ENCODE peak calls at places on chromosomes 2 and 18, in four cellular contexts. P, V, N and H are unnamed samples. For H3K27me3, the result is how much of the 10 kb centered on the place peaks cover.

GRCh38 chr2:213232649-213233437 is 51.4 kb upstream of the SPAG16 start:
- DNase-seq in P (peak), V (peak), N (no peak), H (no peak)

GRCh38 chr2:72143441-72144356 is 4.0 kb downstream of the CYP26B1 start:
- DNase-seq in P (no peak), V (no peak), N (no peak), H (peak)

GRCh38 chr18:62767321-62767720 is 52.0 kb downstream of the PHLPP1 start:
- DNase-seq in P (no peak), V (no peak), N (no peak), H (no peak)

GRCh38 chr2:75632813-75633212 is 13.8 kb upstream of the MRPL19 start:
- DNase-seq in P (no peak), V (no peak), N (no peak), H (no peak)

GRCh38 chr2:1047485-1047884 is 96.8 kb downstream of the SNTG2 start:
- DNase-seq in P (no peak), V (no peak), N (no peak), H (no peak)

GRCh38 chr2:120814352-120814751 is 78.7 kb downstream of the GLI2 start:
- DNase-seq in P (no peak), V (no peak), N (no peak), H (no peak)

GRCh38 chr2:239164281-239164871 is 236.4 kb downstream of the HDAC4 start:
- DNase-seq in P (no peak), V (no peak), N (no peak), H (no peak)

GRCh38 chr2:86416126-86416525 is 25.0 kb upstream of the KDM3A start:
- DNase-seq in P (no peak), V (no peak), N (no peak), H (no peak)

GRCh38 chr2:56455642-56456041 is 271.9 kb downstream of the CCDC85A start:
- DNase-seq in P (no peak), V (no peak), N (no peak), H (no peak)

GRCh38 chr2:223486741-223487140 is 115.4 kb downstream of the SCG2 start:
- DNase-seq in P (no peak), V (no peak), N (no peak), H (no peak)

GRCh38 chr2:175630319-175631246 is 371.5 kb downstream of the LNPK start:
- DNase-seq in P (no peak), V (no peak), N (no peak), H (no peak)

GRCh38 chr2:134178109-134178877 is 75.6 kb upstream of the MGAT5 start:
- DNase-seq in P (peak), V (no peak), N (no peak), H (peak)

GRCh38 chr2:202032841-202033316 is 776 bp upstream of the FZD7 start:
- DNase-seq in P (peak), V (peak), N (peak), H (peak)

GRCh38 chr2:77521482-77521881 is 694 bp downstream of the LRRTM4 start:
- DNase-seq in P (no peak), V (no peak), N (no peak), H (no peak)

GRCh38 chr2:112623913-112624777 is 21.6 kb upstream of the SLC20A1 start:
- DNase-seq in P (peak), V (peak), N (peak), H (no peak)

GRCh38 chr2:8086796-8087479 is 594.9 kb upstream of the ID2 start:
- DNase-seq in P (no peak), V (no peak), N (no peak), H (no peak)

GRCh38 chr18:22471546-22472131 is 53.9 kb upstream of the CTAGE1 start:
- DNase-seq in P (no peak), V (no peak), N (no peak), H (no peak)

GRCh38 chr18:22469061-22469689 is 51.5 kb upstream of the CTAGE1 start:
- DNase-seq in P (no peak), V (no peak), N (no peak), H (no peak)

GRCh38 chr18:22470141-22470510 is 52.4 kb upstream of the CTAGE1 start:
- DNase-seq in P (no peak), V (no peak), N (no peak), H (no peak)

GRCh38 chr18:22468554-22468891 is 50.8 kb upstream of the CTAGE1 start:
- DNase-seq in P (no peak), V (no peak), N (no peak), H (no peak)

GRCh38 chr18:22470511-22471181 is 52.9 kb upstream of the CTAGE1 start:
- DNase-seq in P (no peak), V (no peak), N (no peak), H (no peak)
- H3K27ac ChIP-seq in P (no peak), V (no peak), N (no peak), H (no peak)

GRCh38 chr2:219131744-219132143 is 28.9 kb downstream of the NHEJ1 start:
- DNase-seq in P (no peak), V (no peak), N (no peak), H (no peak)
- H3K27me3 ChIP-seq in P (under half), V (under half), N (under half), H (under half)

GRCh38 chr2:43105586-43106562 is 120.5 kb downstream of the ZFP36L2 start:
- DNase-seq in P (no peak), V (no peak), N (peak), H (peak)

GRCh38 chr2:43106767-43107527 is 119.5 kb downstream of the ZFP36L2 start:
- DNase-seq in P (no peak), V (no peak), N (no peak), H (no peak)

GRCh38 chr2:43103093-43103404 is 123.4 kb downstream of the ZFP36L2 start:
- DNase-seq in P (no peak), V (no peak), N (no peak), H (no peak)

GRCh38 chr2:43104106-43104505 is 122.3 kb downstream of the ZFP36L2 start:
- DNase-seq in P (no peak), V (no peak), N (no peak), H (no peak)

DNA sequence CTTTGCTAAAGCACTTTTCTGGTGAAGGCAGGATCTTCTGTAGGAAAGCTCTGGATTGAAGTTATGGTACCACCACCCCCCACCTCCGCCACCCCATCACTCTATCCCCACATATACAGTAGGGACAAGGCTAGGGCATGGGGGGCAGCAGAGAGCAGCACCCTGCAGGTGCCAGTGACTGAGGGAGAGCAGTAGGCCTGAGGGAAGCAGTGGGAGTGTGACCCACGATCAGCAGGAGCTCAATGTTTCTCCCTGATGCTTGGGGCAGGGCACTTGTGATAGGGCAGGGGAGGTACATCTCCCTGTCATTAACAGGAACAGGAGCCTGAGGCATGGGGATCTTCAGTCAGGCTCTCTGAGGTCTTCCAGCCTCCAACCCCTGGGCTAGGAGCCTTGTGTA is 121.6 kb downstream of the ZFP36L2 start:
- DNase-seq in P (no peak), V (no peak), N (no peak), H (no peak)
- H3K27ac ChIP-seq in P (no peak), V (no peak), N (no peak), H (no peak)

DNA sequence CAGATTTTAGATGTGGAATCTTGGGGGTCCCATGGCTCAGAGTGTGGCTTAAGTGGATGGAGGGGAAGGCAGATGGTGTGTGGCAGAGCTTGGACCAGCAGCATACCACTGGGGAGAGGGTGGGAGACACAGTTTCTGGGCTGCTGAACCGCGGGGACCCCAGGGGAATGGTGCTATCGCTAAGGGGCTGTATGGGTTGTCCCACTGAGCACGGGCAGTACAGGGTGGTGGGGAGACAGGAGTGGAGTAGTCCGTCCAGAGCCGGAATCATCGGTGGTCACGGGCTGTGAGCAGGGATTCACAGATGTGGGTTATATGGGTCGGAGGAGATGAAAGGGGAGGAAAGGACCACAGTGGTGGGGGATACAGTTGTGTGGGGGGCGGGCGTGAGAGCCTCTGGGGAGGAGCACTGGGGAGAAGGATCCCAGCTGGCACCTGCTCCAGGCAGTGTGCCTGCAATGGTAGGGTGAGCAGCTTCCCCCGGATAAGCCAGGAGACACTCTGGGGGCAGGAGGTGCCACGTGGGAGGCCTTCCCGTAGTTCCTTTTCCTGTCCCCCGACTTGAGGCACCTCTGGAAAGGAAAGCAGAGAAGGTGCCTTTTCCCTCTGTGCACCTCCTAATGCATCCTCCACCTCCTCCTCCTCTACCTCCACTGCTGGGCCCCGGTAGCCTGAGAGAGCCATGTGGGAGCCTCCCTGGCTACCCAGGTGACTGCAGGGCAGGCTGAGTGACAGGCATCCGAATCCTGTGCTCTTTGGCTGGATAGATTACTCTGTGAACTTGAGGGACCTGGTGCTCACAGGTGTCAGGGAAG is 24.9 kb downstream of the IGFBP5 start:
- DNase-seq in P (no peak), V (no peak), N (no peak), H (no peak)
- H3K27me3 ChIP-seq in P (under half), V (under half), N (under half), H (under half)

DNA sequence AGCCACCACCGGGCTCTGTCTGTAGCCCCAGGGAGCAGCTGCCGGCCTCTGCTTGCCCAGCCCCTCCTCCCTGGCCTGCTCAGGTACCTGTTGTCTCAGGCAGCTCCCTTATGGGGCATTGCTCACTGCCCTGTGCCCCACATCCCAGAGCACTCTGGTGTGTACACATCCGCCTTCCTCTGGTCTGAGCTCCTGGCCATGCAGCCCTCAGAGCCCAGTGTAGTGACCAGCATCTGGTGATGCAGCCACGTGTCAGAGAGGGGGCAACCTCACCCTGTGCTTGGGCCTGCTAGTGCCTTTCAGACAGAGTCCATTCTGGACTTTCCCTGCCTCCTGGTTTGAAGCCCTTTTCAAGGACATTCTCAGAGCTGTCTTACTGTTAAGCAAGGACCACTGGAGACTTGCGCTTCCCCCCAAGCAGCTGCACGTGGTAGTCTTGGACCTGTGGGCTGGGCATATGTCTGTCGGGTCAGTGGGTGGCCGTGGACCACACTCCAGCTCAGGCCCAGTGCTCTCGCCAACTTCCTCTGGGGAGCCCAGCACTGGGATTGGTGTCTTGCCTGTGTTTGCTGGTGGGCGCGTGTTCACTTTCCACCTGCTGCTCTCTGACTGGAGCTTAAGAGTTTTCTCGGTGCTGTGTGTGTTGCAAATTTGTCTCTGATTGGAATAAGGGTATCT is 30.7 kb downstream of the DGKD start:
- DNase-seq in P (no peak), V (no peak), N (no peak), H (no peak)
- H3K27ac ChIP-seq in P (peak), V (peak), N (no peak), H (no peak)

GRCh38 chr2:66340521-66340920 is 94.4 kb upstream of the MEIS1 start:
- DNase-seq in P (no peak), V (no peak), N (no peak), H (no peak)

GRCh38 chr2:66344087-66344663 is 90.8 kb upstream of the MEIS1 start:
- DNase-seq in P (no peak), V (no peak), N (no peak), H (no peak)

GRCh38 chr2:66343259-66343658 is 91.7 kb upstream of the MEIS1 start:
- DNase-seq in P (no peak), V (no peak), N (no peak), H (no peak)

DNA sequence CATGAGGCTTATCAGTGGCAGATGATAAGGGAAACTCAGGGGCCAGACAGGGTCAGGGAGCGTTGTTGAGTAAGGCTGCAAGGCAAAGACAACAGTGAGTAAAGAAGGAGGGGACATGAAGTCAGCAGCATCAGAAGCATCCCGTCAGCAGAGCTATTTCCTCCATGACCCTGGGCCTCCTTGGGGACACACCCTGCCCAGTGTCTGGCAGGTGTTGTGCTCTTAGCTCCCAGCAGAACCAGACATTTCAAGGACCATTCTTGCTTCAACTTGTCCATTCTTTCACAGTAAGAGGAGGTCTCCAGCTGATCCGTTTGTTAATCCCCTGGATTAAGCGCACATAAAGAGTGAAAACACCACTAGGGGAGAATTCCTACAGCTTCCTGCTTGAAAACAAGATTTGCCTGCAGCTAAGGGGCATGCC is 88.7 kb upstream of the MEIS1 start:
- DNase-seq in P (no peak), V (no peak), N (no peak), H (no peak)
- H3K27me3 ChIP-seq in P (under half), V (under half), N (under half), H (under half)